ENCODE peak calls at places on chromosomes 12 and 14, in four cellular contexts. K, F, O and B are unnamed samples.

GRCh38 chr12:57112492-57113294 is 1.5 kb upstream of the STAT6 start:
- DNase-seq in F (no peak), K (no peak), O (no peak), B (no peak)

GRCh38 chr12:96136129-96136528 is 58.0 kb upstream of the ELK3 start:
- DNase-seq in O (peak), F (no peak), K (no peak), B (no peak)

GRCh38 chr12:55068416-55069010 is 48.7 kb downstream of the NEUROD4 start:
- DNase-seq in O (peak), K (peak), F (no peak), B (peak)

GRCh38 chr12:25054783-25055144 is 105.9 kb upstream of the BCAT1 start:
- DNase-seq in K (no peak), O (no peak), F (no peak), B (no peak)

GRCh38 chr12:102728506-102729242 is 188.4 kb downstream of the PAH start:
- DNase-seq in K (no peak), F (no peak), O (no peak), B (no peak)

GRCh38 chr12:3655331-3655900 is 97.5 kb downstream of the CRACR2A start:
- DNase-seq in K (peak), F (no peak), O (no peak), B (peak)

GRCh38 chr14:103708750-103709187 is 6.5 kb downstream of the XRCC3 start:
- DNase-seq in F (no peak), K (no peak), O (no peak), B (no peak)

GRCh38 chr12:55676707-55677106 is 31.0 kb downstream of the ITGA7 start:
- DNase-seq in O (no peak), K (no peak), F (no peak), B (no peak)

GRCh38 chr12:12334710-12335040 is 15.4 kb downstream of the MANSC1 start:
- DNase-seq in F (no peak), K (no peak), O (no peak), B (no peak)

GRCh38 chr14:51674294-51675002 is 22.7 kb downstream of the FRMD6 start:
- DNase-seq in K (no peak), F (no peak), O (no peak), B (no peak)

GRCh38 chr12:76489737-76490136 is 69.8 kb downstream of the OSBPL8 start:
- DNase-seq in O (no peak), K (no peak), F (no peak), B (no peak)

GRCh38 chr14:105034314-105035039 is 13.6 kb upstream of the CDCA4 start:
- DNase-seq in F (no peak), O (no peak), K (no peak), B (no peak)

GRCh38 chr12:2893007-2893406 is 2.3 kb downstream of the TULP3 start:
- DNase-seq in K (no peak), O (no peak), F (no peak), B (no peak)

GRCh38 chr12:77847060-77847541 is 16.4 kb downstream of the NAV3 start:
- DNase-seq in F (no peak), K (no peak), O (no peak), B (no peak)

GRCh38 chr14:95452176-95452889 is 64.1 kb downstream of the SYNE3 start:
- DNase-seq in O (no peak), K (peak), F (no peak), B (no peak)

GRCh38 chr14:33776871-33777270 is 174.0 kb downstream of the EGLN3 start:
- DNase-seq in O (no peak), F (no peak), K (peak), B (no peak)

GRCh38 chr14:66395300-66395699 is 90.9 kb upstream of the CCDC196 start:
- DNase-seq in F (no peak), O (no peak), K (peak), B (no peak)

GRCh38 chr14:96627811-96628775 is 125.9 kb downstream of the PAPOLA start:
- DNase-seq in O (no peak), F (no peak), K (no peak), B (no peak)

GRCh38 chr12:48973992-48974673 is 2.6 kb upstream of the WNT10B start:
- DNase-seq in O (no peak), F (no peak), K (peak), B (peak)

GRCh38 chr12:131757111-131757510 is 46.2 kb downstream of the SFSWAP start:
- DNase-seq in F (no peak), O (no peak), K (no peak), B (no peak)

GRCh38 chr14:32077081-32078029 is at the start of gene ARHGAP5:
- DNase-seq in O (peak), F (no peak), K (peak), B (peak)

GRCh38 chr14:100589071-100589759 is 2.0 kb upstream of the BEGAIN start:
- DNase-seq in F (no peak), O (no peak), K (peak), B (peak)

GRCh38 chr12:39402922-39403321 is 40.0 kb downstream of the KIF21A start:
- DNase-seq in O (no peak), F (no peak), K (no peak), B (no peak)

GRCh38 chr12:31279525-31279924 is 46.4 kb downstream of the SINHCAF start:
- DNase-seq in K (no peak), F (no peak), O (no peak), B (no peak)

GRCh38 chr14:81268016-81268416 is 47.3 kb upstream of the GTF2A1 start:
- DNase-seq in F (no peak), K (peak), O (no peak), B (no peak)

GRCh38 chr12:64673490-64674169 is 63.3 kb downstream of the RASSF3 start:
- DNase-seq in F (no peak), O (no peak), K (no peak), B (no peak)

GRCh38 chr12:15044461-15044860 is 71.6 kb downstream of the PDE6H start:
- DNase-seq in K (no peak), O (peak), F (no peak), B (no peak)

GRCh38 chr14:96176811-96177211 is 27.8 kb upstream of the BDKRB2 start:
- DNase-seq in O (peak), F (no peak), K (no peak), B (no peak)

GRCh38 chr14:104724407-104724980 is 465 bp downstream of the ADSS1 start:
- DNase-seq in O (peak), F (peak), K (peak), B (no peak)

GRCh38 chr12:94941440-94941862 is 62.0 kb downstream of the NDUFA12 start:
- DNase-seq in O (peak), F (peak), K (no peak), B (peak)

GRCh38 chr14:86604546-86604945 is 1074.6 kb downstream of the FLRT2 start:
- DNase-seq in K (no peak), O (no peak), F (no peak), B (no peak)

GRCh38 chr14:102971836-102972606 is 49.6 kb downstream of the AMN start:
- DNase-seq in O (no peak), K (no peak), F (no peak), B (no peak)

GRCh38 chr14:85934886-85935254 is 404.9 kb downstream of the FLRT2 start:
- DNase-seq in F (no peak), O (no peak), K (no peak), B (no peak)

GRCh38 chr12:72448089-72448488 is 175.9 kb downstream of the TRHDE start:
- DNase-seq in O (no peak), K (no peak), F (no peak), B (no peak)

GRCh38 chr12:47307680-47308399 is 228.1 kb upstream of the AMIGO2 start:
- DNase-seq in F (no peak), O (no peak), K (peak), B (no peak)

GRCh38 chr12:49059063-49059384 is 1.6 kb downstream of the KMT2D start:
- DNase-seq in F (no peak), K (no peak), O (no peak), B (no peak)

GRCh38 chr12:53827306-53827705 is 75.5 kb upstream of the CISTR start:
- DNase-seq in K (no peak), O (no peak), F (no peak), B (no peak)

GRCh38 chr12:86247871-86248270 is 8.3 kb downstream of the MGAT4C start:
- DNase-seq in K (no peak), O (no peak), F (no peak), B (no peak)

GRCh38 chr12:108441549-108441948 is 73.5 kb upstream of the FICD start:
- DNase-seq in F (no peak), O (no peak), K (peak), B (no peak)

GRCh38 chr14:44988694-44989093 is 26.7 kb downstream of the TOGARAM1 start:
- DNase-seq in F (no peak), O (peak), K (no peak), B (peak)

DNA sequence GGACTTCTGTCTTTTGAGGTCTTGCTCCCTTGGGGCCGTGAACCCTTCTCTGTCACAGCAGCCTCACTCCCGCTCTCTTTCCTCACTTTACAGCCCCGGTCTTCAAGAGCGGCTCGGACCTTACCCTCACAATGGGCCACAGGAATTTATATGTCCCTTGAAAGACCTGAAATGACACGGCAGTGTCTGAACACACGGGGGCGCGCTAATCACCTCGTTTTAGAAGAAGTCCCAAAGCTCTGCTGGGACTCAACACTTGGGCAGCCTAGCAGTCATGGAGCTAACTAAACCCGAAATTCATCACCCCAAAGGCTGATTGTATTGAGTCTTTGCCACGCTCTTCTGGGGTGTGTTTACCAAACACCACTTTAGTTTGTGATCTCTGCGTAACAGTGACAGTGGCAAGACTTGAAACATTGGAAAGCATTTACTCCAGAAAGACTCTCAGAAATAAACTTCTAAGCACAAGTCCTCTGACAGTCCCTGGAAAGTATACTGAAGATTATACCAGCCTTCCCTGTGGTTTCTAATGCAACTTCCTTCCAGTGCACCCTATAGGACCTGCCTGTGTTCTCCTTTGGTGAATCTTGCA is 29.0 kb downstream of the SERPINA11 start:
- DNase-seq in K (peak), O (peak), F (peak), B (peak)
- TF ChIP-seq CTCF in K (peak), O (peak), F (peak), B (peak)

GRCh38 chr14:39432619-39433451 is 602 bp upstream of the FBXO33 start:
- DNase-seq in F (peak), O (peak), K (peak), B (peak)
- TF ChIP-seq CTCF in F (no peak), O (peak), K (peak), B (no peak)

GRCh38 chr12:119444462-119445044 is 110.0 kb downstream of the CCDC60 start:
- DNase-seq in K (peak), F (no peak), O (peak), B (peak)
- TF ChIP-seq CTCF in K (peak), F (peak), O (peak), B (peak)

GRCh38 chr12:50167026-50167742 is at the start of gene CERS5:
- DNase-seq in O (peak), F (peak), K (peak), B (peak)
- TF ChIP-seq CTCF in O (peak), F (peak), K (no peak), B (peak)

GRCh38 chr12:115871714-115872113 is 405.8 kb downstream of the MED13L start:
- DNase-seq in O (no peak), K (peak), F (no peak), B (peak)
- TF ChIP-seq CTCF in O (peak), K (peak), F (peak), B (peak)

GRCh38 chr14:22047105-22047504 is 373.5 kb upstream of the OR4E1 start:
- DNase-seq in F (no peak), O (no peak), K (peak), B (no peak)
- TF ChIP-seq CTCF in F (no peak), O (peak), K (peak), B (no peak)